ENCODE peak calls at places on chromosome 19, in five cellular contexts. K is heart left ventricle; X is heart right ventricle; D is left lung; F is naive thymus-derived CD4-positive, alpha-beta T cell. T is an unnamed sample. For H3K36me3 and H3K9me3, the result is how much of the 10 kb centered on the place peaks cover.

GRCh38 chr19:16161848-16162247 is 11.5 kb downstream of the CIB3 start:
- ATAC-seq in K (no peak), X (no peak), D (no peak), F (no peak), T (no peak)

GRCh38 chr19:18772620-18773587 is 18.2 kb downstream of the COMP start:
- ATAC-seq in K (no peak), X (no peak), D (no peak), F (no peak), T (no peak)

GRCh38 chr19:14073925-14074838 is 1.6 kb downstream of the MISP3 start:
- ATAC-seq in K (no peak), X (no peak), D (peak), F (no peak), T (peak)

GRCh38 chr19:10363789-10364281 is 16.5 kb downstream of the TYK2 start:
- ATAC-seq in K (no peak), X (no peak), D (no peak), F (no peak), T (no peak)

GRCh38 chr19:33193864-33194362 is at the start of gene LRP3:
- ATAC-seq in K (peak), X (peak), D (peak), F (peak), T (peak)

GRCh38 chr19:10113964-10114650 is 2.6 kb downstream of the P2RY11 start:
- ATAC-seq in K (no peak), X (no peak), D (no peak), F (no peak), T (peak)

GRCh38 chr19:18741566-18742121 is 49.5 kb downstream of the COMP start:
- ATAC-seq in K (peak), X (peak), D (peak), F (no peak), T (peak)

GRCh38 chr19:7213628-7214328 is 80.4 kb downstream of the INSR start:
- ATAC-seq in K (no peak), X (no peak), D (no peak), F (no peak), T (no peak)

GRCh38 chr19:7104783-7105447 is 35.4 kb downstream of the ZNF557 start:
- ATAC-seq in K (peak), X (no peak), D (no peak), F (peak), T (no peak)

GRCh38 chr19:28208745-28209144 is 1004.2 kb downstream of the UQCRFS1 start:
- ATAC-seq in K (no peak), X (no peak), D (no peak), F (no peak), T (no peak)

GRCh38 chr19:14954071-14954655 is 12.9 kb downstream of the OR7C2 start:
- ATAC-seq in K (no peak), X (no peak), D (no peak), F (no peak), T (no peak)

GRCh38 chr19:33339016-33339749 is 34.3 kb upstream of the CEBPG start:
- ATAC-seq in K (no peak), X (no peak), D (no peak), F (no peak), T (no peak)

GRCh38 chr19:4504874-4505569 is 13.3 kb downstream of the PLIN4 start:
- ATAC-seq in K (no peak), X (no peak), D (no peak), F (no peak), T (no peak)

GRCh38 chr19:19552811-19553210 is 14.7 kb downstream of the CILP2 start:
- ATAC-seq in K (peak), X (no peak), D (no peak), F (peak), T (peak)

GRCh38 chr19:7582446-7582845 is 13.2 kb upstream of the CAMSAP3 start:
- ATAC-seq in K (no peak), X (no peak), D (peak), F (no peak), T (no peak)

GRCh38 chr19:35116085-35116801 is 620 bp downstream of the FXYD3 start:
- ATAC-seq in K (no peak), X (no peak), D (peak), F (no peak), T (no peak)

GRCh38 chr19:17077447-17078028 is 2.0 kb downstream of the MYO9B start:
- ATAC-seq in K (no peak), X (no peak), D (no peak), F (no peak), T (no peak)

GRCh38 chr19:50912727-50913716 is 1.8 kb upstream of the KLK4 start:
- ATAC-seq in K (no peak), X (no peak), D (peak), F (no peak), T (no peak)

GRCh38 chr19:47096721-47097120 is 16.9 kb downstream of the ZC3H4 start:
- ATAC-seq in K (peak), X (peak), D (peak), F (no peak), T (no peak)

GRCh38 chr19:2212861-2213711 is 23.0 kb downstream of the PLEKHJ1 start:
- ATAC-seq in K (no peak), X (no peak), D (peak), F (no peak), T (no peak)

GRCh38 chr19:12983091-12983490 is 12.2 kb upstream of the NFIX start:
- ATAC-seq in K (no peak), X (no peak), D (no peak), F (no peak), T (no peak)

GRCh38 chr19:58352760-58353671 is at the start of gene A1BG:
- ATAC-seq in K (no peak), X (no peak), D (no peak), F (no peak), T (no peak)

GRCh38 chr19:10299545-10300458 is 9.8 kb downstream of the ZGLP1 start:
- ATAC-seq in K (no peak), X (no peak), D (peak), F (no peak), T (peak)

GRCh38 chr19:19276386-19276785 is 3.3 kb upstream of the TM6SF2 start:
- ATAC-seq in K (no peak), X (no peak), D (no peak), F (no peak), T (no peak)

GRCh38 chr19:50415661-50416033 is 3.1 kb upstream of the SPIB start:
- ATAC-seq in K (peak), X (no peak), D (peak), F (peak), T (peak)

GRCh38 chr19:47095707-47096704 is 17.6 kb downstream of the ZC3H4 start:
- ATAC-seq in K (peak), X (peak), D (peak), F (no peak), T (no peak)

GRCh38 chr19:35710784-35711723 is 6.7 kb downstream of the ZBTB32 start:
- ATAC-seq in K (no peak), X (no peak), D (no peak), F (no peak), T (no peak)

GRCh38 chr19:55319786-55320185 is 5.4 kb downstream of the TMEM150B start:
- ATAC-seq in K (peak), X (peak), D (peak), F (no peak), T (no peak)

GRCh38 chr19:14582894-14583340 is at the start of gene CLEC17A:
- ATAC-seq in K (peak), X (no peak), D (no peak), F (peak), T (no peak)

GRCh38 chr19:12784394-12784870 is 6.9 kb upstream of the JUNB start:
- ATAC-seq in K (no peak), X (no peak), D (no peak), F (no peak), T (no peak)

GRCh38 chr19:48731452-48731851 is 9.0 kb downstream of the RASIP1 start:
- ATAC-seq in K (no peak), X (no peak), D (no peak), F (no peak), T (no peak)

GRCh38 chr19:48728882-48729645 is 9.5 kb upstream of the MAMSTR start:
- ATAC-seq in K (no peak), X (no peak), D (peak), F (no peak), T (no peak)

GRCh38 chr19:48722196-48722708 is 2.7 kb upstream of the MAMSTR start:
- ATAC-seq in K (no peak), X (no peak), D (no peak), F (no peak), T (no peak)

GRCh38 chr19:48724796-48725753 is 5.5 kb upstream of the MAMSTR start:
- ATAC-seq in K (peak), X (peak), D (peak), F (peak), T (peak)

DNA sequence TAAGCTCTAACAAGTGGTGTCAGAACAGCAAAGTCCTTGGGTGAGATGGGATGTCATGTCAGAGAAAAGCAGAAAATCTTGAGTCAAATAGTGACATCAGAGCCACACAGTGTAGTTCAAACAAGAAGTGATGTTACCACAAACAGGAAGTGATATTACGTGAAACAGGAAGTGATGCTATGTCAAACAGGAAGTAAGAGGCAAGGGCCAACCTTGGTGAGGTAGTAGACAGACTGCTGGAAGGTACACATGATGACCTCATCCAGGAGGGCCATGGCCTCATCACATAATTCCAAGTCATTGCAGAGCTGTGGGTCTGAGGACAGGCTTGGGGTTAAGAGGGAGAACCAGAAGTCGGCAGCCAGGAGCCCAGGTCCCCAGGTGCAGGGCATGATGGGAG is 7.0 kb upstream of the MAMSTR start:
- ATAC-seq in K (peak), X (no peak), D (no peak), F (peak), T (peak)
- H3K36me3 ChIP-seq in K (under half), X (under half), D (under half), F (under half), T (under half)

DNA sequence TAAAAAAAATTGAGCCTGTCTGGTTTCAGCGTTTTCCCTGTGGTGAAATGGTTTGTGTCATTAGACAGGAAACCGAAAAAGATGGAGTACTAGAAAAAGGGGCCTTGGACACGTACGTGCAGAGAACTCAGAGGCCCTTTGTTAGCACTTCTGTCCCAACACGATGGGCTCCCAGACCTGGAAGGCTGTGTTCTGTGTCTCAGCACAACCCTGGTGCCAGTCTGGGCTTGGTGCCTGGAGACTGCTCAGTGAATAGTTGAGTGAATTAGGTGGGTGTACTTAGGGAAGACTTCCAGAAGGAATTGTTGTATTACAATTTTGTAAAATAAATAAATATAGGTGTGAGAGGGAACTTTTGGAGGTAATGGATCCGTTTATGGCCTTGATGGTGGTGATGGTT is 8.7 kb downstream of the ZNF71 start:
- ATAC-seq in K (peak), X (no peak), D (no peak), F (no peak), T (no peak)
- H3K9me3 ChIP-seq in K (under half), X (under half), D (under half), F (under half), T (under half)

GRCh38 chr19:815079-815774 is 6.5 kb downstream of the PLPPR3 start:
- ATAC-seq in K (no peak), X (no peak), D (no peak), F (peak), T (no peak)
- H3K36me3 ChIP-seq in K (under half), X (under half), D (under half), F (under half), T (under half)

GRCh38 chr19:40078377-40078776 is 12.4 kb downstream of the ZNF780A start:
- ATAC-seq in K (no peak), X (no peak), D (no peak), F (no peak), T (no peak)
- H3K9me3 ChIP-seq in K (under half), X (under half), D (under half), F (under half), T (under half)

GRCh38 chr19:41990028-41990427 is 4.0 kb downstream of the ATP1A3 start:
- ATAC-seq in K (no peak), X (no peak), D (no peak), F (no peak), T (no peak)
- H3K36me3 ChIP-seq in K (under half), X (under half), D (under half), F (under half), T (under half)

GRCh38 chr19:30757836-30758617 is 385.8 kb downstream of the ZNF536 start:
- ATAC-seq in K (no peak), X (no peak), D (no peak), F (no peak), T (no peak)
- H3K9me3 ChIP-seq in K (under half), X (under half), D (under half), F (under half), T (under half)

GRCh38 chr19:5971714-5972354 is 6.1 kb downstream of the RANBP3 start:
- ATAC-seq in K (no peak), X (no peak), D (no peak), F (no peak), T (no peak)
- H3K36me3 ChIP-seq in K (under half), X (under half), D (under half), F (under half), T (under half)

T was measured in gastroesophageal sphincter.